ENCODE peak calls at places on chromosome 19, in six cellular contexts. One of them, this sample, is unnamed.

GRCh38 chr19:2014731-2015610 is 543 bp downstream of the BTBD2 start:
- DNase-seq in endodermal cell: peak; percentile 68
- DNase-seq in AG08396: peak; percentile 78
- DNase-seq in AG09319: no peak
- DNase-seq in fibroblast of the conjunctiva: no peak
- DNase-seq in H9: no peak
- DNase-seq in this sample: peak; percentile 85

GRCh38 chr19:3580156-3580955 is 4.9 kb upstream of the GIPC3 start:
- DNase-seq in AG08396: peak; percentile 89
- DNase-seq in H9: no peak
- DNase-seq in endodermal cell: no peak
- DNase-seq in fibroblast of the conjunctiva: peak; percentile 78
- DNase-seq in AG09319: peak; percentile 43
- DNase-seq in this sample: no peak

GRCh38 chr19:10885241-10886169 is 14.2 kb downstream of the CARM1 start:
- DNase-seq in AG09319: no peak
- DNase-seq in H9: peak; percentile 29
- DNase-seq in fibroblast of the conjunctiva: no peak
- DNase-seq in endodermal cell: peak; percentile 62
- DNase-seq in AG08396: peak; percentile 15
- DNase-seq in this sample: peak; percentile 47

GRCh38 chr19:16030964-16031871 is 45.1 kb upstream of the TPM4 start:
- DNase-seq in fibroblast of the conjunctiva: no peak
- DNase-seq in AG09319: no peak
- DNase-seq in H9: peak; percentile 8
- DNase-seq in AG08396: no peak
- DNase-seq in endodermal cell: peak; percentile 20
- DNase-seq in this sample: no peak

GRCh38 chr19:49231389-49231788 is 73.8 kb downstream of the TRPM4 start:
- DNase-seq in AG08396: no peak
- DNase-seq in endodermal cell: peak; percentile 75
- DNase-seq in H9: no peak
- DNase-seq in fibroblast of the conjunctiva: no peak
- DNase-seq in AG09319: no peak
- DNase-seq in this sample: no peak

GRCh38 chr19:46704379-46705076 is 12.4 kb downstream of the PRKD2 start:
- DNase-seq in AG09319: no peak
- DNase-seq in H9: peak; percentile 88
- DNase-seq in AG08396: peak; percentile 88
- DNase-seq in fibroblast of the conjunctiva: no peak
- DNase-seq in endodermal cell: peak; percentile 97
- DNase-seq in this sample: peak; percentile 71

GRCh38 chr19:1901940-1902404 is 3.2 kb upstream of the ADAT3 start:
- DNase-seq in AG09319: no peak
- DNase-seq in fibroblast of the conjunctiva: no peak
- DNase-seq in H9: no peak
- DNase-seq in endodermal cell: no peak
- DNase-seq in AG08396: no peak
- DNase-seq in this sample: no peak

GRCh38 chr19:28234637-28235036 is 978.3 kb downstream of the UQCRFS1 start:
- DNase-seq in H9: no peak
- DNase-seq in AG09319: no peak
- DNase-seq in endodermal cell: peak; percentile 35
- DNase-seq in fibroblast of the conjunctiva: no peak
- DNase-seq in AG08396: no peak
- DNase-seq in this sample: no peak

GRCh38 chr19:575527-576506 is 3.4 kb downstream of the BSG start:
- DNase-seq in fibroblast of the conjunctiva: no peak
- DNase-seq in endodermal cell: peak; percentile 55
- DNase-seq in AG08396: peak; percentile 71
- DNase-seq in AG09319: no peak
- DNase-seq in H9: no peak
- DNase-seq in this sample: no peak

GRCh38 chr19:15154002-15154612 is 46.7 kb downstream of the NOTCH3 start:
- DNase-seq in AG08396: no peak
- DNase-seq in fibroblast of the conjunctiva: peak; percentile 26
- DNase-seq in endodermal cell: peak; percentile 90
- DNase-seq in H9: peak; percentile 79
- DNase-seq in AG09319: no peak
- DNase-seq in this sample: peak; percentile 54

GRCh38 chr19:49983645-49984229 is 22.8 kb upstream of the SIGLEC11 start:
- DNase-seq in fibroblast of the conjunctiva: peak; percentile 17
- DNase-seq in H9: peak; percentile 55
- DNase-seq in endodermal cell: peak; percentile 90
- DNase-seq in AG09319: peak; percentile 7
- DNase-seq in AG08396: peak; percentile 53
- DNase-seq in this sample: peak; percentile 74

GRCh38 chr19:17049711-17050280 is 23.2 kb upstream of the CPAMD8 start:
- DNase-seq in AG09319: no peak
- DNase-seq in endodermal cell: no peak
- DNase-seq in H9: no peak
- DNase-seq in fibroblast of the conjunctiva: peak; percentile 9
- DNase-seq in AG08396: peak; percentile 54
- DNase-seq in this sample: no peak

GRCh38 chr19:3243851-3244700 is 19.6 kb downstream of the CELF5 start:
- DNase-seq in fibroblast of the conjunctiva: peak; percentile 9
- DNase-seq in H9: peak; percentile 64
- DNase-seq in AG09319: peak; percentile 2
- DNase-seq in AG08396: peak; percentile 53
- DNase-seq in endodermal cell: peak; percentile 91
- DNase-seq in this sample: peak; percentile 89

GRCh38 chr19:15551183-15552004 is 43.1 kb downstream of the CYP4F22 start:
- DNase-seq in AG08396: peak; percentile 44
- DNase-seq in fibroblast of the conjunctiva: no peak
- DNase-seq in AG09319: no peak
- DNase-seq in H9: peak; percentile 97
- DNase-seq in endodermal cell: peak; percentile 97
- DNase-seq in this sample: no peak

GRCh38 chr19:46785054-46785979 is 3.1 kb downstream of the SLC1A5 start:
- DNase-seq in endodermal cell: no peak
- DNase-seq in H9: no peak
- DNase-seq in fibroblast of the conjunctiva: no peak
- DNase-seq in AG09319: no peak
- DNase-seq in AG08396: no peak
- DNase-seq in this sample: no peak

GRCh38 chr19:47232422-47233211 is 1.6 kb upstream of the BBC3 start:
- DNase-seq in H9: no peak
- DNase-seq in fibroblast of the conjunctiva: no peak
- DNase-seq in AG09319: no peak
- DNase-seq in AG08396: no peak
- DNase-seq in endodermal cell: peak; percentile 42
- DNase-seq in this sample: no peak

GRCh38 chr19:46209051-46209450 is 20.5 kb upstream of the IGFL1 start:
- DNase-seq in AG08396: no peak
- DNase-seq in endodermal cell: no peak
- DNase-seq in AG09319: no peak
- DNase-seq in fibroblast of the conjunctiva: no peak
- DNase-seq in H9: no peak
- DNase-seq in this sample: no peak

GRCh38 chr19:39325778-39326680 is 5.4 kb upstream of the LRFN1 start:
- DNase-seq in H9: peak; percentile 60
- DNase-seq in endodermal cell: peak; percentile 63
- DNase-seq in AG09319: no peak
- DNase-seq in AG08396: no peak
- DNase-seq in fibroblast of the conjunctiva: no peak
- DNase-seq in this sample: no peak

GRCh38 chr19:5148794-5149190 is 179.9 kb downstream of the KDM4B start:
- DNase-seq in AG08396: no peak
- DNase-seq in H9: no peak
- DNase-seq in AG09319: no peak
- DNase-seq in fibroblast of the conjunctiva: no peak
- DNase-seq in endodermal cell: no peak
- DNase-seq in this sample: no peak

GRCh38 chr19:19146865-19147264 is 8.6 kb upstream of the TMEM161A start:
- DNase-seq in fibroblast of the conjunctiva: no peak
- DNase-seq in AG09319: no peak
- DNase-seq in H9: no peak
- DNase-seq in endodermal cell: peak; percentile 33
- DNase-seq in AG08396: no peak
- DNase-seq in this sample: no peak

GRCh38 chr19:11418166-11418517 is 972 bp downstream of the RGL3 start:
- DNase-seq in fibroblast of the conjunctiva: no peak
- DNase-seq in AG09319: no peak
- DNase-seq in H9: no peak
- DNase-seq in AG08396: no peak
- DNase-seq in endodermal cell: no peak
- DNase-seq in this sample: no peak

GRCh38 chr19:18775586-18776287 is 15.4 kb downstream of the COMP start:
- DNase-seq in H9: no peak
- DNase-seq in endodermal cell: no peak
- DNase-seq in fibroblast of the conjunctiva: no peak
- DNase-seq in AG09319: no peak
- DNase-seq in AG08396: peak; percentile 91
- DNase-seq in this sample: no peak

GRCh38 chr19:7401694-7402093 is 53.0 kb downstream of the ARHGEF18 start:
- DNase-seq in fibroblast of the conjunctiva: no peak
- DNase-seq in AG09319: no peak
- DNase-seq in endodermal cell: no peak
- DNase-seq in H9: no peak
- DNase-seq in AG08396: no peak
- DNase-seq in this sample: no peak

GRCh38 chr19:30020189-30020588 is 78.2 kb downstream of the URI1 start:
- DNase-seq in H9: no peak
- DNase-seq in AG09319: no peak
- DNase-seq in AG08396: no peak
- DNase-seq in fibroblast of the conjunctiva: no peak
- DNase-seq in endodermal cell: no peak
- DNase-seq in this sample: no peak

GRCh38 chr19:15291666-15292065 is 40.7 kb downstream of the BRD4 start:
- DNase-seq in fibroblast of the conjunctiva: no peak
- DNase-seq in endodermal cell: no peak
- DNase-seq in AG09319: no peak
- DNase-seq in H9: no peak
- DNase-seq in AG08396: no peak
- DNase-seq in this sample: no peak

GRCh38 chr19:11451942-11452813 is 16.7 kb downstream of the PRKCSH start:
- DNase-seq in fibroblast of the conjunctiva: no peak
- DNase-seq in endodermal cell: peak; percentile 66
- DNase-seq in H9: peak; percentile 30
- DNase-seq in AG08396: peak; percentile 6
- DNase-seq in AG09319: no peak
- DNase-seq in this sample: peak; percentile 45

GRCh38 chr19:17305211-17305516 is 508 bp upstream of the MRPL34 start:
- DNase-seq in endodermal cell: no peak
- DNase-seq in H9: no peak
- DNase-seq in fibroblast of the conjunctiva: no peak
- DNase-seq in AG08396: no peak
- DNase-seq in AG09319: no peak
- DNase-seq in this sample: no peak

GRCh38 chr19:3483226-3483628 is at the start of gene SMIM44:
- DNase-seq in AG08396: no peak
- DNase-seq in endodermal cell: peak; percentile 36
- DNase-seq in AG09319: no peak
- DNase-seq in H9: no peak
- DNase-seq in fibroblast of the conjunctiva: no peak
- DNase-seq in this sample: no peak

GRCh38 chr19:53906211-53907192 is 2.6 kb upstream of the CACNG7 start:
- DNase-seq in fibroblast of the conjunctiva: no peak
- DNase-seq in H9: peak; percentile 73
- DNase-seq in AG08396: peak; percentile 88
- DNase-seq in AG09319: no peak
- DNase-seq in endodermal cell: peak; percentile 86
- DNase-seq in this sample: peak; percentile 71

GRCh38 chr19:11480081-11480926 is 542 bp downstream of the ELAVL3 start:
- DNase-seq in fibroblast of the conjunctiva: no peak
- DNase-seq in H9: no peak
- DNase-seq in AG09319: no peak
- DNase-seq in endodermal cell: no peak
- DNase-seq in AG08396: no peak
- DNase-seq in this sample: no peak

This sample was measured in neural progenitor cell.